ENCODE peak calls at places on chromosomes 6 and 20, in ten cellular contexts. N, W, T, K, Q, P, L, U, S and R are unnamed samples.

GRCh38 chr6:130057495-130057894 is 39.1 kb downstream of the L3MBTL3 start:
- DNase-seq in K (no peak), Q (no peak), W (no peak), S (no peak), T (no peak), L (no peak), N (no peak), U (no peak), P (no peak), R (no peak)

GRCh38 chr6:158292016-158292415 is 20.2 kb upstream of the TULP4 start:
- DNase-seq in P (no peak), Q (no peak), L (no peak), W (no peak), S (no peak), K (no peak), U (no peak), T (no peak), N (no peak), R (no peak)

GRCh38 chr6:133590814-133591213 is 298.1 kb upstream of the TCF21 start:
- DNase-seq in N (no peak), K (no peak), S (no peak), U (no peak), P (no peak), W (no peak), Q (peak; percentile 9), L (no peak), T (no peak), R (no peak)

GRCh38 chr6:165081944-165082532 is 227.4 kb downstream of the C6orf118 start:
- DNase-seq in P (no peak), K (no peak), N (no peak), Q (no peak), T (no peak), U (no peak), L (no peak), W (no peak), S (no peak), R (no peak)

GRCh38 chr20:51508780-51509179 is 33.7 kb downstream of the NFATC2 start:
- DNase-seq in W (no peak), L (no peak), T (no peak), N (no peak), S (no peak), Q (no peak), K (no peak), P (no peak), U (no peak), R (no peak)

GRCh38 chr6:10586302-10586701 is 65.2 kb downstream of the GCNT2 start:
- DNase-seq in W (no peak), L (no peak), T (no peak), Q (peak; percentile 40), N (no peak), S (no peak), P (no peak), U (no peak), K (no peak), R (no peak)

GRCh38 chr6:17865243-17865642 is 122.2 kb downstream of the KIF13A start:
- DNase-seq in N (no peak), W (no peak), U (peak; percentile 59), K (peak; percentile 36), Q (peak; percentile 78), T (no peak), L (no peak), S (no peak), P (no peak), R (no peak)

GRCh38 chr20:23419995-23420901 is 1.0 kb downstream of the NAPB start:
- DNase-seq in T (peak; percentile 45), L (no peak), S (peak; percentile 15), N (peak; percentile 31), W (peak; percentile 29), P (no peak), U (peak; percentile 57), K (peak; percentile 50), Q (peak; percentile 80), R (no peak)

GRCh38 chr20:1893721-1894470 is 1.3 kb upstream of the SIRPA start:
- DNase-seq in K (no peak), S (peak; percentile 59), Q (no peak), N (no peak), P (no peak), T (no peak), U (no peak), W (no peak), L (no peak), R (peak; percentile 38)

GRCh38 chr6:36349240-36349639 is 12.6 kb upstream of the BNIP5 start:
- DNase-seq in W (no peak), U (peak; percentile 75), T (peak; percentile 30), N (no peak), K (no peak), P (no peak), L (peak; percentile 86), S (no peak), Q (no peak), R (no peak)

GRCh38 chr6:16321826-16322225 is 83.4 kb downstream of the GMPR start:
- DNase-seq in Q (no peak), S (no peak), L (no peak), U (no peak), T (no peak), N (no peak), P (no peak), W (no peak), K (no peak), R (no peak)

GRCh38 chr6:56916849-56917551 is 37.9 kb upstream of the BEND6 start:
- DNase-seq in S (no peak), W (no peak), L (no peak), P (no peak), T (no peak), K (no peak), U (no peak), N (no peak), Q (no peak), R (no peak)

GRCh38 chr20:10715035-10715434 is 41.2 kb upstream of the JAG1 start:
- DNase-seq in T (no peak), P (no peak), W (peak; percentile 58), K (no peak), U (no peak), S (no peak), Q (peak; percentile 76), N (no peak), L (no peak), R (no peak)

GRCh38 chr6:122833229-122833556 is 44.1 kb downstream of the SMPDL3A start:
- DNase-seq in W (no peak), P (no peak), U (no peak), N (no peak), S (peak; percentile 92), K (no peak), Q (no peak), L (no peak), T (no peak), R (no peak)

GRCh38 chr6:84065718-84066290 is 32.2 kb downstream of the MRAP2 start:
- DNase-seq in Q (peak; percentile 82), U (no peak), T (no peak), K (no peak), L (peak; percentile 57), P (no peak), W (no peak), N (no peak), S (no peak), R (no peak)

GRCh38 chr20:45311589-45312211 is 3.6 kb upstream of the MATN4 start:
- DNase-seq in W (no peak), N (peak; percentile 63), K (peak; percentile 61), S (peak; percentile 54), U (peak; percentile 68), Q (peak; percentile 51), L (peak; percentile 46), T (peak; percentile 25), P (peak; percentile 80), R (peak; percentile 69)

GRCh38 chr20:64131406-64131805 is 24.0 kb upstream of the NPBWR2 start:
- DNase-seq in S (no peak), P (no peak), T (no peak), U (no peak), K (no peak), L (no peak), Q (peak; percentile 57), N (no peak), W (no peak), R (no peak)